ENCODE peak calls at places on chromosome 2, in four cellular contexts. U, G, H and I are unnamed samples.
A peak's percentile ranks its signal among the peaks of the same experiment; 100 is the strongest.

GRCh38 chr2:237671466-237672173 is 44.2 kb downstream of the LRRFIP1 start:
- DNase-seq in H (no peak), U (no peak), G (no peak), I (no peak)

GRCh38 chr2:26614205-26615128 is 26.7 kb downstream of the CIB4 start:
- DNase-seq in U (no peak), H (no peak), G (no peak), I (peak; percentile 11)

GRCh38 chr2:63059434-63060078 is 8.9 kb downstream of the OTX1 start:
- DNase-seq in U (no peak), G (no peak), H (no peak), I (no peak)

GRCh38 chr2:39407516-39408296 is 29.4 kb downstream of the MAP4K3 start:
- DNase-seq in U (no peak), H (no peak), G (no peak), I (no peak)

GRCh38 chr2:112032615-112033457 is 22.2 kb upstream of the TMEM87B start:
- DNase-seq in H (peak; percentile 32), U (no peak), G (peak; percentile 52), I (peak; percentile 45)

GRCh38 chr2:55519908-55520885 is 679 bp downstream of the CFAP36 start:
- DNase-seq in U (no peak), H (peak; percentile 37), G (peak; percentile 22), I (no peak)

GRCh38 chr2:29568135-29568534 is 353.3 kb downstream of the ALK start:
- DNase-seq in U (no peak), G (no peak), H (no peak), I (no peak)

GRCh38 chr2:237603718-237604362 is 13.3 kb upstream of the RAB17 start:
- DNase-seq in H (peak; percentile 64), G (peak; percentile 27), U (no peak), I (no peak)

GRCh38 chr2:187993516-187993915 is 298.2 kb upstream of the GULP1 start:
- DNase-seq in G (no peak), H (no peak), U (no peak), I (no peak)

GRCh38 chr2:43024515-43024962 is 201.9 kb downstream of the ZFP36L2 start:
- DNase-seq in H (peak; percentile 78), G (peak; percentile 76), U (peak; percentile 40), I (peak; percentile 76)

GRCh38 chr2:174210861-174211260 is 37.5 kb downstream of the OLA1 start:
- DNase-seq in G (no peak), H (no peak), U (no peak), I (no peak)

GRCh38 chr2:163794635-163795034 is 58.8 kb upstream of the FIGN start:
- DNase-seq in G (peak; percentile 11), U (no peak), H (no peak), I (no peak)

GRCh38 chr2:1571477-1572417 is 158.5 kb downstream of the TPO start:
- DNase-seq in H (no peak), G (peak; percentile 0), U (no peak), I (no peak)

GRCh38 chr2:210477496-210477895 is 937 bp upstream of the LANCL1 start:
- DNase-seq in U (no peak), H (peak; percentile 47), G (peak; percentile 29), I (no peak)

GRCh38 chr2:230878599-230878965 is 13.8 kb downstream of the ITM2C start:
- DNase-seq in G (no peak), U (no peak), H (no peak), I (no peak)

GRCh38 chr2:57842531-57842930 is 204.1 kb upstream of the VRK2 start:
- DNase-seq in H (no peak), G (no peak), U (no peak), I (no peak)

GRCh38 chr2:117190856-117191255 is 623.6 kb upstream of the DDX18 start:
- DNase-seq in U (no peak), H (no peak), G (no peak), I (no peak)

GRCh38 chr2:127051116-127051779 is 55.7 kb downstream of the BIN1 start:
- DNase-seq in G (no peak), U (no peak), H (no peak), I (no peak)

GRCh38 chr2:144516417-144516980 is 3.4 kb downstream of the ZEB2 start:
- DNase-seq in U (no peak), H (no peak), G (no peak), I (no peak)

GRCh38 chr2:68436270-68436669 is 30.8 kb downstream of the FBXO48 start:
- DNase-seq in G (no peak), U (no peak), H (no peak), I (no peak)

GRCh38 chr2:164388511-164388910 is 232.8 kb downstream of the GRB14 start:
- DNase-seq in G (no peak), H (no peak), U (no peak), I (no peak)

GRCh38 chr2:49770919-49771318 is 616.6 kb upstream of the FSHR start:
- DNase-seq in H (peak; percentile 17), U (no peak), G (peak; percentile 77), I (peak; percentile 66)

GRCh38 chr2:137220438-137220998 is 455.2 kb downstream of the THSD7B start:
- DNase-seq in G (no peak), U (no peak), H (no peak), I (no peak)

GRCh38 chr2:6930913-6931312 is 13.7 kb downstream of the RNF144A start:
- DNase-seq in H (no peak), U (no peak), G (no peak), I (no peak)

GRCh38 chr2:48406096-48406495 is 123.9 kb upstream of the STON1 start:
- DNase-seq in H (no peak), G (no peak), U (no peak), I (no peak)

GRCh38 chr2:120888851-120889250 is 153.2 kb downstream of the GLI2 start:
- DNase-seq in U (no peak), H (no peak), G (no peak), I (no peak)

GRCh38 chr2:79159030-79159429 is 523 bp downstream of the REG3A start:
- DNase-seq in G (no peak), H (no peak), U (no peak), I (no peak)

GRCh38 chr2:3183766-3184165 is 193.9 kb downstream of the EIPR1 start:
- DNase-seq in U (no peak), G (no peak), H (no peak), I (no peak)

GRCh38 chr2:109410021-109410815 is 203.5 kb downstream of the SEPTIN10 start:
- DNase-seq in G (peak; percentile 9), H (no peak), U (no peak), I (no peak)

GRCh38 chr2:184314829-184315228 is 283.5 kb upstream of the ZNF804A start:
- DNase-seq in G (no peak), H (no peak), U (no peak), I (no peak)

GRCh38 chr2:120343433-120344105 is 2.4 kb upstream of the INHBB start:
- DNase-seq in H (peak; percentile 78), U (peak; percentile 75), G (peak; percentile 88), I (peak; percentile 86)

GRCh38 chr2:170885130-170885791 is 43.8 kb upstream of the GORASP2 start:
- DNase-seq in H (no peak), U (no peak), G (no peak), I (no peak)

GRCh38 chr2:8676191-8676914 is 5.5 kb upstream of the ID2 start:
- DNase-seq in H (peak; percentile 92), U (peak; percentile 78), G (peak; percentile 80), I (peak; percentile 78)

GRCh38 chr2:128774320-128775063 is 455.8 kb upstream of the HS6ST1 start:
- DNase-seq in G (peak; percentile 30), U (no peak), H (no peak), I (peak; percentile 22)

GRCh38 chr2:216752855-216753505 is 57.6 kb upstream of the IGFBP5 start:
- DNase-seq in U (no peak), H (peak; percentile 25), G (no peak), I (no peak)

GRCh38 chr2:191341436-191341835 is 96.2 kb downstream of the MYO1B start:
- DNase-seq in H (no peak), G (no peak), U (no peak), I (no peak)

DNA sequence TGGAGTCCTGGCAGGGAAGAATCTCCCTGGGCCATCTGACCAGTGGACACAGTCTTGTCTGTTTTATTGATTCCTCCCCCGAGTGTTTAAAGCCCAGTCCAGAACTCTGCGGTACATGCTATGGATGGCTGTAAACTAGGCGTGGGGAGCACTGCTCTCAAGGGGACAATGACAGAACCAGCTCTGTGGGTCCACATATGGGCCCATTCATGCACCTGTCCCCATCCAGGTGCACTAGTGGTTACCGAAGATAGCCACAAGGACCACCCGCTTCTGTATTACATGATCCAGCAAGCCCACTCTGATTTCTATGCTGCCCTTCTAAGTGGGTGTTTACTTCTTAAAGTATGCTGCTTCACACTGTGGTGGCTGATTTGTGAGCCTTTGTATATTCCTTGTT is 21.0 kb downstream of the CHST10 start:
- DNase-seq in H (no peak), U (no peak), G (no peak), I (no peak)
- H3K27me3 ChIP-seq in H (no peaks in the 10 kb centered on the region), U (no peaks in the 10 kb centered on the region), G (no peaks in the 10 kb centered on the region), I (no peaks in the 10 kb centered on the region)

GRCh38 chr2:219327719-219328118 is 4.8 kb downstream of the RESP18 start:
- DNase-seq in U (no peak), G (peak; percentile 18), H (no peak), I (no peak)
- H3K27me3 ChIP-seq in U (peaks cover 66% of the 10 kb centered on the region), G (no peaks in the 10 kb centered on the region), H (peaks cover 47% of the 10 kb centered on the region), I (peaks cover 15% of the 10 kb centered on the region)

GRCh38 chr2:36466135-36466534 is 110.6 kb downstream of the CRIM1 start:
- DNase-seq in H (no peak), G (no peak), U (no peak), I (no peak)

GRCh38 chr2:36468463-36469266 is 113.1 kb downstream of the CRIM1 start:
- DNase-seq in G (no peak), H (no peak), U (no peak), I (no peak)

GRCh38 chr2:36473230-36473629 is 117.7 kb downstream of the CRIM1 start:
- DNase-seq in H (no peak), G (no peak), U (no peak), I (no peak)

GRCh38 chr2:36469701-36470100 is 114.1 kb downstream of the CRIM1 start:
- DNase-seq in H (no peak), U (no peak), G (no peak), I (no peak)

DNA sequence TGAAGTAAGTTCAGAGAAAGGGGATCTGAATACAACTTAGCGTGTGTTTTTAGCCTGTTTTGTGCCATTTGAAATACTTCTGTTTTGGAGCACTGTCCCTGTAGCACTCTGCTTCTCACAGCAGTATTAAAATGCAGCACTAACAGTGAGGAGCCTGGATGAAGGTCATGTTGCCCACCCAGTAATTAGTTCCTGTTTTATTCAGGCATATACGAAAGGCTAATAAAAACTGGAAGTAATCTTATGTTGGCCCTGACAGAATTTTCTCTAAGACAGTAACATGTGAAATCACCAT is 113.6 kb downstream of the CRIM1 start:
- DNase-seq in U (no peak), G (no peak), H (no peak), I (no peak)
- H3K27me3 ChIP-seq in U (no peaks in the 10 kb centered on the region), G (no peaks in the 10 kb centered on the region), H (no peaks in the 10 kb centered on the region), I (no peaks in the 10 kb centered on the region)

DNA sequence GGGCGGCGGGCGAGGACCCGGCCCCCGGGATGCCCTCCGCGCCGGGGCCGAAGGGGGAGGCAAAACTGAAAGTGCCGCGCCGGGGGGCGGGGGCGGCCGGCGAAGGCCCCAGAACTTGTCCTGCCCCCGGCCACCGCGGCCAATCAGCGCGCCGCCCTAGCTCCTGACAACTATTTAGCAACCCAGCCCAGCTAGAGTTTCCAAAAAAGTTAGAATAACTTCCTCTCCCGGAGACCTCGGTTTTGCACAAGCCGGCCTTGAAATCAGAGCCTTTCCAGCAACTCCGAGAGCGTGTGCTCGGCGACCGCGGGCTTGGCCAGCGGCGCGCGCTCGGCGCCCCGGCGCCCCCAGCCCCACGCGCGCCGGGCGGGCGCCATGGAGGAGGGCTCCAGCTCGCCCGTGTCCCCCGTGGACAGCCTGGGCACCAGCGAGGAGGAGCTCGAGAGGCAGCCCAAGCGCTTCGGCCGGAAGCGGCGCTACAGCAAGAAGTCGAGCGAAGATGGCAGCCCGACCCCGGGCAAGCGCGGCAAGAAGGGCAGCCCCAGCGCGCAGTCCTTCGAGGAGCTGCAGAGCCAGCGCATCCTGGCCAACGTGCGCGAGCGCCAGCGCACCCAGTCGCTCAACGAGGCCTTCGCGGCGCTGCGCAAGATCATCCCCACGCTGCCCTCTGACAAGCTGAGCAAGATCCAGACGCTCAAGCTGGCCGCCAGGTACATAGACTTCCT is at the start of gene TWIST2:
- DNase-seq in H (peak; percentile 63), G (peak; percentile 34), U (peak; percentile 84), I (peak; percentile 38)
- H3K27me3 ChIP-seq in H (peaks cover 92% of the 10 kb centered on the region), G (no peaks in the 10 kb centered on the region), U (peaks cover 64% of the 10 kb centered on the region), I (peaks cover 98% of the 10 kb centered on the region)